ENCODE peak calls at places on chromosome 20, in seven cellular contexts. One of them, this sample, is unnamed. For H3K4me1, the result is how much of the 10 kb centered on the place peaks cover.

GRCh38 chr20:56422131-56422823 is 10.2 kb downstream of the CASS4 start:
- DNase-seq in A549: peak
- DNase-seq in PC-9: peak
- DNase-seq in CD8-positive, alpha-beta T cell: no peak
- DNase-seq in neuronal stem cell: no peak
- DNase-seq in lower lobe of right lung: no peak
- DNase-seq in MM.1S: no peak
- DNase-seq in this sample: no peak

GRCh38 chr20:1280421-1281102 is 14.5 kb downstream of the SNPH start:
- DNase-seq in lower lobe of right lung: no peak
- DNase-seq in neuronal stem cell: no peak
- DNase-seq in MM.1S: no peak
- DNase-seq in CD8-positive, alpha-beta T cell: peak
- DNase-seq in PC-9: no peak
- DNase-seq in A549: no peak
- DNase-seq in this sample: no peak

GRCh38 chr20:7155794-7156193 is 388.3 kb downstream of the BMP2 start:
- DNase-seq in A549: no peak
- DNase-seq in neuronal stem cell: no peak
- DNase-seq in CD8-positive, alpha-beta T cell: no peak
- DNase-seq in MM.1S: no peak
- DNase-seq in lower lobe of right lung: no peak
- DNase-seq in PC-9: no peak
- DNase-seq in this sample: no peak

GRCh38 chr20:47451602-47451904 is 50.1 kb upstream of the NCOA3 start:
- DNase-seq in lower lobe of right lung: no peak
- DNase-seq in A549: no peak
- DNase-seq in MM.1S: no peak
- DNase-seq in PC-9: no peak
- DNase-seq in CD8-positive, alpha-beta T cell: no peak
- DNase-seq in neuronal stem cell: no peak
- DNase-seq in this sample: no peak

GRCh38 chr20:21571841-21572690 is 58.2 kb upstream of the NKX2-2 start:
- DNase-seq in PC-9: no peak
- DNase-seq in A549: no peak
- DNase-seq in CD8-positive, alpha-beta T cell: no peak
- DNase-seq in neuronal stem cell: peak
- DNase-seq in MM.1S: peak
- DNase-seq in lower lobe of right lung: no peak
- DNase-seq in this sample: no peak

GRCh38 chr20:29742699-29743100 is 1514.8 kb upstream of the DEFB115 start:
- DNase-seq in A549: no peak
- DNase-seq in lower lobe of right lung: no peak
- DNase-seq in MM.1S: no peak
- DNase-seq in neuronal stem cell: no peak
- DNase-seq in CD8-positive, alpha-beta T cell: no peak
- DNase-seq in PC-9: no peak
- DNase-seq in this sample: no peak

GRCh38 chr20:39429716-39430115 is 467.6 kb downstream of the DHX35 start:
- DNase-seq in lower lobe of right lung: no peak
- DNase-seq in CD8-positive, alpha-beta T cell: no peak
- DNase-seq in MM.1S: no peak
- DNase-seq in neuronal stem cell: no peak
- DNase-seq in PC-9: no peak
- DNase-seq in A549: peak
- DNase-seq in this sample: no peak

GRCh38 chr20:4243071-4243470 is 227.7 kb upstream of the RNF24 start:
- DNase-seq in CD8-positive, alpha-beta T cell: no peak
- DNase-seq in A549: no peak
- DNase-seq in PC-9: no peak
- DNase-seq in lower lobe of right lung: no peak
- DNase-seq in MM.1S: no peak
- DNase-seq in neuronal stem cell: no peak
- DNase-seq in this sample: no peak

GRCh38 chr20:25211273-25211672 is 15.8 kb downstream of the ENTPD6 start:
- DNase-seq in PC-9: no peak
- DNase-seq in neuronal stem cell: no peak
- DNase-seq in CD8-positive, alpha-beta T cell: no peak
- DNase-seq in MM.1S: no peak
- DNase-seq in lower lobe of right lung: no peak
- DNase-seq in A549: no peak
- DNase-seq in this sample: no peak

GRCh38 chr20:49283703-49284625 is 6.1 kb upstream of the ZNFX1 start:
- DNase-seq in CD8-positive, alpha-beta T cell: no peak
- DNase-seq in lower lobe of right lung: no peak
- DNase-seq in PC-9: no peak
- DNase-seq in MM.1S: no peak
- DNase-seq in A549: no peak
- DNase-seq in neuronal stem cell: no peak
- DNase-seq in this sample: no peak

GRCh38 chr20:48107560-48107959 is 322.3 kb upstream of the SULF2 start:
- DNase-seq in lower lobe of right lung: no peak
- DNase-seq in MM.1S: no peak
- DNase-seq in CD8-positive, alpha-beta T cell: no peak
- DNase-seq in A549: no peak
- DNase-seq in PC-9: no peak
- DNase-seq in neuronal stem cell: no peak
- DNase-seq in this sample: no peak

GRCh38 chr20:4341804-4342560 is 326.6 kb upstream of the RNF24 start:
- DNase-seq in lower lobe of right lung: no peak
- DNase-seq in MM.1S: no peak
- DNase-seq in neuronal stem cell: no peak
- DNase-seq in PC-9: no peak
- DNase-seq in A549: no peak
- DNase-seq in CD8-positive, alpha-beta T cell: no peak
- DNase-seq in this sample: no peak

GRCh38 chr20:45972500-45973183 is 639 bp upstream of the ZNF335 start:
- DNase-seq in lower lobe of right lung: peak
- DNase-seq in MM.1S: peak
- DNase-seq in A549: no peak
- DNase-seq in neuronal stem cell: no peak
- DNase-seq in CD8-positive, alpha-beta T cell: no peak
- DNase-seq in PC-9: no peak
- DNase-seq in this sample: no peak

GRCh38 chr20:54633903-54634302 is 158.5 kb downstream of the DOK5 start:
- DNase-seq in neuronal stem cell: no peak
- DNase-seq in lower lobe of right lung: no peak
- DNase-seq in A549: no peak
- DNase-seq in CD8-positive, alpha-beta T cell: no peak
- DNase-seq in PC-9: no peak
- DNase-seq in MM.1S: peak
- DNase-seq in this sample: no peak

GRCh38 chr20:7171911-7172310 is 404.4 kb downstream of the BMP2 start:
- DNase-seq in A549: no peak
- DNase-seq in PC-9: no peak
- DNase-seq in CD8-positive, alpha-beta T cell: no peak
- DNase-seq in neuronal stem cell: no peak
- DNase-seq in MM.1S: no peak
- DNase-seq in lower lobe of right lung: no peak
- DNase-seq in this sample: no peak

GRCh38 chr20:23080521-23080920 is 5.6 kb downstream of the CD93 start:
- DNase-seq in A549: no peak
- DNase-seq in CD8-positive, alpha-beta T cell: no peak
- DNase-seq in neuronal stem cell: no peak
- DNase-seq in lower lobe of right lung: no peak
- DNase-seq in PC-9: no peak
- DNase-seq in MM.1S: no peak
- DNase-seq in this sample: no peak

GRCh38 chr20:59825944-59826759 is 107.3 kb downstream of the SYCP2 start:
- DNase-seq in lower lobe of right lung: peak
- DNase-seq in CD8-positive, alpha-beta T cell: no peak
- DNase-seq in PC-9: peak
- DNase-seq in MM.1S: no peak
- DNase-seq in A549: no peak
- DNase-seq in neuronal stem cell: no peak
- DNase-seq in this sample: no peak

GRCh38 chr20:62638680-62639406 is 3.5 kb upstream of the SLCO4A1 start:
- DNase-seq in lower lobe of right lung: no peak
- DNase-seq in MM.1S: no peak
- DNase-seq in CD8-positive, alpha-beta T cell: no peak
- DNase-seq in PC-9: no peak
- DNase-seq in neuronal stem cell: no peak
- DNase-seq in A549: no peak
- DNase-seq in this sample: no peak

GRCh38 chr20:32792316-32792715 is 27.4 kb upstream of the MAPRE1 start:
- DNase-seq in lower lobe of right lung: no peak
- DNase-seq in CD8-positive, alpha-beta T cell: no peak
- DNase-seq in MM.1S: no peak
- DNase-seq in neuronal stem cell: peak
- DNase-seq in A549: no peak
- DNase-seq in PC-9: no peak
- DNase-seq in this sample: no peak

GRCh38 chr20:45892828-45893500 is 1.8 kb downstream of the CTSA start:
- DNase-seq in PC-9: no peak
- DNase-seq in MM.1S: peak
- DNase-seq in A549: no peak
- DNase-seq in CD8-positive, alpha-beta T cell: peak
- DNase-seq in neuronal stem cell: no peak
- DNase-seq in lower lobe of right lung: no peak
- DNase-seq in this sample: no peak

GRCh38 chr20:6121504-6121903 is 1.3 kb downstream of the FERMT1 start:
- DNase-seq in A549: no peak
- DNase-seq in PC-9: no peak
- DNase-seq in neuronal stem cell: no peak
- DNase-seq in CD8-positive, alpha-beta T cell: no peak
- DNase-seq in MM.1S: no peak
- DNase-seq in lower lobe of right lung: no peak
- DNase-seq in this sample: no peak

DNA sequence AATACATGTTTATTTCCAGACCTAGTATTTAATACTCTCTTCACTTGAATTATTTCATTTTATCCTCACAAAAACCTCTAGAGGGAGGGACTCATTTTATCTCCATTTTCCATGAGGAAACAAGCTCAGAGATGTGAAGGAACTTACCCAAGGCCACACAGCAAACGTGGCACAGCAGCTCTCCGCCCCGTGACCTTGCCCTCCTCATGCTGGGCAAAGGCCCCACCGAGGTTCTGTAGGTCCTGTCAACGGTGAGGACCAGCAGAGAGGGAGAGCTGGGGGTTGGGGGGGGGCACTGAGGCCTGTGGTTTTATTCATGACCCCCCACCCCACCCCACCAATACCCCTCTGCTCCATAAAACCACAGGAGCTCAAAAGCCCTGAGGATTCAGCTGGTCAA is 40.9 kb upstream of the TLDC2 start:
- DNase-seq in CD8-positive, alpha-beta T cell: no peak
- DNase-seq in PC-9: no peak
- DNase-seq in neuronal stem cell: no peak
- DNase-seq in MM.1S: no peak
- DNase-seq in lower lobe of right lung: no peak
- DNase-seq in A549: no peak
- DNase-seq in this sample: no peak
- H3K4me3 ChIP-seq in CD8-positive, alpha-beta T cell: peak
- H3K4me3 ChIP-seq in PC-9: peak
- H3K4me3 ChIP-seq in neuronal stem cell: no peak
- H3K4me3 ChIP-seq in MM.1S: peak
- H3K4me3 ChIP-seq in lower lobe of right lung: peak
- H3K4me3 ChIP-seq in A549: peak
- H3K4me3 ChIP-seq in this sample: peak

GRCh38 chr20:58531657-58532056 is 16.5 kb upstream of the APCDD1L start:
- DNase-seq in MM.1S: no peak
- DNase-seq in CD8-positive, alpha-beta T cell: no peak
- DNase-seq in PC-9: no peak
- DNase-seq in lower lobe of right lung: no peak
- DNase-seq in A549: no peak
- DNase-seq in neuronal stem cell: no peak
- DNase-seq in this sample: no peak
- H3K4me1 ChIP-seq in MM.1S: under half
- H3K4me1 ChIP-seq in CD8-positive, alpha-beta T cell: under half
- H3K4me1 ChIP-seq in PC-9: under half
- H3K4me1 ChIP-seq in lower lobe of right lung: under half
- H3K4me1 ChIP-seq in A549: under half
- H3K4me1 ChIP-seq in neuronal stem cell: under half
- H3K4me1 ChIP-seq in this sample: under half

DNA sequence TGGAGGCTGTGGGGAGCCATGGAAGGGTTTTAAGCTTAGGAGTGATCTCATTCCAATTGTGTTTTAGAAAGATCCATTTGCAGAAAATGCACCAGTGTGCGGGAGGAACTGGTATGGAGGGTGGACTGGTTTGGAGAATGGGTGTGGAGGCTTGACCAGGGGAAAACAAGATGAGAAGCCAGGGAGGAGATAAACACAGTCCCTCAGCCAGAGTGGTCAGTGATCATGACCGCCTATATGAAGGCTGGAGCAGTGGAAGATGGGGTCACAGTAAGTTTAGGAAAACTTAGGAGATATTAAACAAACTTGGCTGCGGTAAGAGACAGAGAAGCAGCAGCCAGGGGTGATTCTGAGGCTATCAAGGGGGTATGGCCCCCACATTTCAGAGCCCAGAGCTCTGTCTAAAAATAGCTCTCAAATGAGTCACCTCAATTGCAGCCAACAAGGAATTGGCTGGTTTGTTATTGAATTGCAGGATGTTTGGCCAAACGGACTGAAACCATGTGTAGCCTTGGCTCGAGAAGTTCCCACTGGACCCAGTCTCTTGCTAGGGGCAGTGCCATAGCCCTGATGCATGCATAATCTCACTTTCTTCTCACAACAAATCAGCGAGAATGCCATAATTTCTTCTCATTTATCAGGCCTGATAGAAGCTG is 159.9 kb upstream of the TOP1 start:
- DNase-seq in lower lobe of right lung: no peak
- DNase-seq in MM.1S: no peak
- DNase-seq in A549: no peak
- DNase-seq in CD8-positive, alpha-beta T cell: no peak
- DNase-seq in PC-9: no peak
- DNase-seq in neuronal stem cell: no peak
- DNase-seq in this sample: no peak
- H3K27ac ChIP-seq in lower lobe of right lung: no peak
- H3K27ac ChIP-seq in MM.1S: no peak
- H3K27ac ChIP-seq in A549: no peak
- H3K27ac ChIP-seq in CD8-positive, alpha-beta T cell: no peak
- H3K27ac ChIP-seq in PC-9: no peak
- H3K27ac ChIP-seq in neuronal stem cell: no peak
- H3K27ac ChIP-seq in this sample: no peak

GRCh38 chr20:51563597-51564332 is 21.2 kb upstream of the NFATC2 start:
- DNase-seq in MM.1S: no peak
- DNase-seq in A549: peak
- DNase-seq in CD8-positive, alpha-beta T cell: no peak
- DNase-seq in PC-9: peak
- DNase-seq in lower lobe of right lung: peak
- DNase-seq in neuronal stem cell: no peak
- DNase-seq in this sample: no peak
- H3K4me3 ChIP-seq in MM.1S: no peak
- H3K4me3 ChIP-seq in A549: peak
- H3K4me3 ChIP-seq in CD8-positive, alpha-beta T cell: no peak
- H3K4me3 ChIP-seq in PC-9: no peak
- H3K4me3 ChIP-seq in lower lobe of right lung: no peak
- H3K4me3 ChIP-seq in neuronal stem cell: no peak
- H3K4me3 ChIP-seq in this sample: no peak